ENCODE peak calls at places on chromosomes 16 and 17, in eight cellular contexts. B is AG04450; N is NCI-H1092; I is anterior cingulate cortex; C is stimulated activated CD4-positive, alpha-beta T cell treated with anti-CD3 and anti-CD28 coated beads, Interleukin-1b, Interleukin-23, amount 100 ng/mL, for 4 hours; T is GF-D8; G is nephron progenitor cell; Z is activated CD4-positive, alpha-beta T cell treated with anti-CD3 and anti-CD28 coated beads for 4 hours. D is an unnamed sample.

GRCh38 chr17:75459590-75460267 is 3.3 kb downstream of the TMEM94 start:
- DNase-seq in Z (no peak), G (no peak), T (peak), I (no peak), C (no peak), N (no peak), B (no peak), D (no peak)

GRCh38 chr16:12719972-12720371 is 83.7 kb downstream of the CPPED1 start:
- DNase-seq in N (no peak), Z (no peak), G (no peak), B (no peak), I (no peak), C (no peak), T (no peak), D (no peak)

GRCh38 chr17:82775033-82775823 is 23.4 kb downstream of the TBCD start:
- DNase-seq in G (peak), Z (peak), B (no peak), C (peak), T (no peak), N (peak), I (peak), D (peak)

GRCh38 chr17:64402469-64402868 is 11.8 kb upstream of the PECAM1 start:
- DNase-seq in Z (no peak), B (no peak), G (no peak), C (no peak), T (no peak), N (no peak), I (no peak), D (no peak)

GRCh38 chr17:39462644-39463375 is 1.5 kb downstream of the CDK12 start:
- DNase-seq in G (peak), Z (no peak), N (no peak), I (no peak), C (no peak), B (no peak), T (no peak), D (peak)

GRCh38 chr17:65987988-65988387 is 203.9 kb downstream of the CEP112 start:
- DNase-seq in G (no peak), B (peak), C (no peak), I (no peak), Z (no peak), T (no peak), N (peak), D (peak)

GRCh38 chr17:50155115-50155819 is 4.8 kb upstream of the PPP1R9B start:
- DNase-seq in C (no peak), B (no peak), N (no peak), T (no peak), Z (no peak), I (no peak), G (no peak), D (no peak)

GRCh38 chr16:11085025-11085485 is 140.7 kb downstream of the CLEC16A start:
- DNase-seq in B (no peak), G (peak), Z (no peak), N (no peak), C (no peak), I (no peak), T (no peak), D (no peak)

GRCh38 chr17:60747069-60747808 is 69.6 kb downstream of the BCAS3 start:
- DNase-seq in B (no peak), G (no peak), C (no peak), I (no peak), Z (no peak), T (no peak), N (no peak), D (no peak)

GRCh38 chr17:78307887-78308633 is 51.8 kb downstream of the SOCS3 start:
- DNase-seq in G (no peak), B (no peak), T (no peak), I (no peak), C (no peak), Z (no peak), N (no peak), D (no peak)

GRCh38 chr16:35171106-35171505 is 1711.7 kb downstream of the TP53TG3F start:
- DNase-seq in G (no peak), C (no peak), B (no peak), I (no peak), T (no peak), N (no peak), Z (no peak), D (no peak)

GRCh38 chr17:61303334-61304096 is 96.1 kb upstream of the TBX2 start:
- DNase-seq in I (no peak), T (no peak), G (no peak), C (no peak), Z (no peak), B (no peak), N (no peak), D (no peak)

GRCh38 chr16:68995011-68995504 is 110.4 kb upstream of the HAS3 start:
- DNase-seq in I (no peak), C (no peak), B (no peak), N (peak), G (no peak), T (no peak), Z (no peak), D (peak)

GRCh38 chr16:20838250-20838649 is 31.9 kb downstream of the REXO5 start:
- DNase-seq in I (no peak), G (no peak), N (no peak), C (no peak), Z (no peak), B (no peak), T (no peak), D (no peak)

GRCh38 chr16:1428511-1428910 is 2.4 kb upstream of the PERCC1 start:
- DNase-seq in I (no peak), C (peak), T (peak), Z (peak), G (peak), B (no peak), N (no peak), D (peak)

GRCh38 chr16:62545039-62545438 is 508.8 kb upstream of the CDH8 start:
- DNase-seq in I (no peak), G (no peak), T (no peak), C (no peak), Z (no peak), B (no peak), N (no peak), D (no peak)

GRCh38 chr16:74768239-74768638 is 6.4 kb downstream of the FA2H start:
- DNase-seq in Z (no peak), C (no peak), B (no peak), G (no peak), N (no peak), I (no peak), T (no peak), D (no peak)

GRCh38 chr16:26802440-26802839 is 264.3 kb upstream of the C16orf82 start:
- DNase-seq in G (no peak), N (no peak), B (no peak), T (no peak), I (no peak), Z (no peak), C (no peak), D (no peak)

GRCh38 chr16:75965504-75966374 is 239.4 kb upstream of the CPHXL start:
- DNase-seq in N (no peak), T (no peak), I (no peak), B (no peak), G (no peak), C (no peak), Z (no peak), D (no peak)

GRCh38 chr17:36112572-36112971 is 8.9 kb downstream of the CCL4 start:
- DNase-seq in N (no peak), B (no peak), G (no peak), T (no peak), C (no peak), Z (no peak), I (no peak), D (no peak)

GRCh38 chr16:70750893-70751467 is 50.0 kb downstream of the VAC14 start:
- DNase-seq in N (no peak), I (no peak), Z (no peak), G (no peak), T (no peak), B (peak), C (no peak), D (no peak)

GRCh38 chr17:50111687-50112655 is 16.8 kb downstream of the PDK2 start:
- DNase-seq in G (peak), Z (no peak), N (no peak), B (no peak), T (no peak), C (no peak), I (peak), D (peak)

GRCh38 chr17:27457731-27458523 is 1.7 kb downstream of the KSR1 start:
- DNase-seq in Z (no peak), T (peak), C (no peak), G (peak), N (no peak), I (no peak), B (no peak), D (peak)

GRCh38 chr16:86395477-86395876 is 114.8 kb upstream of the FOXF1 start:
- DNase-seq in G (no peak), I (no peak), N (no peak), Z (no peak), B (no peak), T (no peak), C (no peak), D (no peak)

GRCh38 chr17:60773552-60773951 is 95.9 kb downstream of the BCAS3 start:
- DNase-seq in G (no peak), Z (no peak), B (no peak), T (no peak), C (no peak), I (no peak), N (no peak), D (no peak)

GRCh38 chr16:28110977-28111376 is 47.5 kb upstream of the GSG1L start:
- DNase-seq in G (no peak), B (no peak), Z (no peak), N (no peak), T (no peak), I (no peak), C (no peak), D (no peak)

GRCh38 chr17:50199651-50200446 is 1.6 kb downstream of the COL1A1 start:
- DNase-seq in C (peak), I (no peak), N (no peak), Z (peak), B (peak), G (peak), T (no peak), D (peak)

GRCh38 chr17:63082952-63083351 is 116.9 kb downstream of the TANC2 start:
- DNase-seq in I (no peak), Z (no peak), G (no peak), T (no peak), N (no peak), B (no peak), C (no peak), D (peak)

GRCh38 chr16:52545157-52545543 is 1.8 kb downstream of the TOX3 start:
- DNase-seq in I (no peak), Z (no peak), G (no peak), B (no peak), C (no peak), T (no peak), N (no peak), D (no peak)

GRCh38 chr16:20871258-20871657 is 28.9 kb downstream of the DCUN1D3 start:
- DNase-seq in B (no peak), C (no peak), I (no peak), N (no peak), T (no peak), Z (no peak), G (no peak), D (no peak)

GRCh38 chr16:86772671-86773338 is 194.5 kb downstream of the FOXL1 start:
- DNase-seq in I (no peak), N (no peak), T (no peak), G (peak), Z (no peak), B (peak), C (no peak), D (peak)

GRCh38 chr17:496761-497586 is 144.4 kb upstream of the RPH3AL start:
- DNase-seq in T (no peak), I (no peak), Z (no peak), C (no peak), G (no peak), B (no peak), N (no peak), D (no peak)

GRCh38 chr17:57112994-57113393 is 27.9 kb downstream of the AKAP1 start:
- DNase-seq in G (no peak), C (no peak), Z (no peak), T (peak), B (no peak), I (no peak), N (no peak), D (no peak)

GRCh38 chr16:81446318-81447275 is 2.0 kb downstream of the CMIP start:
- DNase-seq in Z (no peak), N (no peak), I (no peak), B (no peak), C (no peak), G (no peak), T (no peak), D (peak)

GRCh38 chr17:67995568-67996191 is 589 bp downstream of the C17orf58 start:
- DNase-seq in B (no peak), N (no peak), I (no peak), T (no peak), Z (no peak), G (peak), C (no peak), D (no peak)

GRCh38 chr16:2779151-2779920 is 2.3 kb upstream of the ELOB start:
- DNase-seq in N (no peak), Z (no peak), C (no peak), G (no peak), I (no peak), T (no peak), B (no peak), D (no peak)

GRCh38 chr17:39820541-39820940 is 43.6 kb downstream of the IKZF3 start:
- DNase-seq in T (no peak), N (no peak), C (no peak), Z (no peak), I (no peak), B (no peak), G (no peak), D (no peak)

GRCh38 chr16:18803569-18804462 is 2.5 kb upstream of the ARL6IP1 start:
- DNase-seq in T (peak), B (no peak), N (no peak), I (no peak), C (no peak), Z (no peak), G (no peak), D (peak)